ENCODE peak calls at places on chromosomes 5 and 9, in five cellular contexts. V, C, A, M and Q are unnamed samples.

GRCh38 chr5:179806250-179807045 is at the start of gene MGAT4B:
- DNase-seq in V (peak), C (peak), A (peak), M (peak), Q (peak)

GRCh38 chr5:139076117-139076516 is 122.1 kb downstream of the SIL1 start:
- DNase-seq in V (no peak), C (no peak), A (no peak), M (no peak), Q (no peak)

GRCh38 chr5:157855404-157855994 is 3.4 kb downstream of the CLINT1 start:
- DNase-seq in V (no peak), C (no peak), A (peak), M (peak), Q (no peak)

GRCh38 chr5:34762321-34762871 is 76.6 kb upstream of the TTC23L start:
- DNase-seq in V (no peak), C (no peak), A (peak), M (no peak), Q (no peak)

GRCh38 chr5:135705941-135706340 is 127.2 kb upstream of the CXCL14 start:
- DNase-seq in V (no peak), C (no peak), A (no peak), M (no peak), Q (no peak)

GRCh38 chr9:92947268-92948031 is at the start of gene FGD3:
- DNase-seq in V (no peak), C (no peak), A (no peak), M (peak), Q (peak)

GRCh38 chr9:69222953-69223352 is 48.9 kb downstream of the TJP2 start:
- DNase-seq in V (no peak), C (no peak), A (no peak), M (no peak), Q (no peak)

GRCh38 chr9:79362100-79363081 is 209.4 kb upstream of the TLE4 start:
- DNase-seq in V (no peak), C (no peak), A (no peak), M (no peak), Q (no peak)

GRCh38 chr9:71886015-71886414 is 25.0 kb downstream of the ABHD17B start:
- DNase-seq in V (no peak), C (no peak), A (no peak), M (no peak), Q (no peak)

GRCh38 chr5:139951296-139951924 is 91.7 kb downstream of the NRG2 start:
- DNase-seq in V (no peak), C (peak), A (no peak), M (no peak), Q (no peak)

GRCh38 chr5:67315082-67315801 is 118.6 kb upstream of the CD180 start:
- DNase-seq in V (no peak), C (no peak), A (no peak), M (no peak), Q (no peak)

GRCh38 chr9:120610975-120611689 is 31.2 kb upstream of the CDK5RAP2 start:
- DNase-seq in V (no peak), C (no peak), A (no peak), M (no peak), Q (no peak)

GRCh38 chr9:120609636-120610035 is 29.7 kb upstream of the CDK5RAP2 start:
- DNase-seq in V (no peak), C (no peak), A (no peak), M (no peak), Q (no peak)

GRCh38 chr9:120608421-120608820 is 28.5 kb upstream of the CDK5RAP2 start:
- DNase-seq in V (no peak), C (no peak), A (no peak), M (no peak), Q (no peak)

GRCh38 chr9:120611690-120612068 is 31.7 kb upstream of the CDK5RAP2 start:
- DNase-seq in V (no peak), C (no peak), A (no peak), M (no peak), Q (no peak)

GRCh38 chr9:120612218-120612617 is 32.3 kb upstream of the CDK5RAP2 start:
- DNase-seq in V (no peak), C (no peak), A (no peak), M (no peak), Q (no peak)
- TF ChIP-seq CTCF in V (no peak), C (no peak), A (no peak), M (no peak), Q (peak)

GRCh38 chr5:13278148-13278547 is 666.3 kb downstream of the DNAH5 start:
- DNase-seq in V (no peak), C (no peak), A (no peak), M (no peak), Q (no peak)
- TF ChIP-seq CTCF in V (no peak), C (peak), A (no peak), M (peak), Q (no peak)

DNA sequence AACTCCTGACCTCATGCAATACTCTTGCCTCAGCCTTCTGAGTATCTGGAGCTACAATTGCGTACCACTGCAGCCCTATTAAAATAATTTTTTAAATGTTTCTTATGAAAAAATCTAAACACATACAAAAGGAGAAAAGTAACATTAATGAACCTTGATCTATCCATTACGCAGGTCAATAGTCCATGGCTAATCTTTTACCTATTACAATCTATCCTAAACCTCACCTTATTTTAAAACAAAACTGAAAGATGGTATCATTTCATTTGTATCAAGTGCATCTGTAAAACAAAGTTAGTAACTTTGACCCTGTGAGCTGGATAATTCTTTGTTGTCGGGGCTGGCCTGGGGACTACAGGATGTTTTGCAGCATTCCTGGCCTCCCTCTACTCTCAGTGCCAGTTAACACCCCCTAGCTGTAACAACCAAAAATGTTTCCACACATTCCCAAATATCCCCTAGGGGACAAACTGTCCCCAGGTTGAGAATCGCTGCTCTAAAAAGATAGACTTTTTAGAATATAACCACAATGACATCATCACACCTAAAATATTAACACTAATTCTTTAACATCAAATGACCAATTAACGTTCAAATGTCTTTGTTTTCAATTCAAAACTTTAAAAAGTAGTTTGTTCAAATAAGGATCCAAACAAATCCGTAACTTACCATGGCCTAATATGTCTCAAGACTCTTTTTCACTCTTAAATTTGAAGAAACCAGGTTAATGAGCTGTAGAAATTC is 54.8 kb downstream of the RNF38 start:
- DNase-seq in V (no peak), C (no peak), A (no peak), M (no peak), Q (no peak)
- TF ChIP-seq CTCF in V (no peak), C (no peak), A (peak), M (no peak), Q (no peak)

DNA sequence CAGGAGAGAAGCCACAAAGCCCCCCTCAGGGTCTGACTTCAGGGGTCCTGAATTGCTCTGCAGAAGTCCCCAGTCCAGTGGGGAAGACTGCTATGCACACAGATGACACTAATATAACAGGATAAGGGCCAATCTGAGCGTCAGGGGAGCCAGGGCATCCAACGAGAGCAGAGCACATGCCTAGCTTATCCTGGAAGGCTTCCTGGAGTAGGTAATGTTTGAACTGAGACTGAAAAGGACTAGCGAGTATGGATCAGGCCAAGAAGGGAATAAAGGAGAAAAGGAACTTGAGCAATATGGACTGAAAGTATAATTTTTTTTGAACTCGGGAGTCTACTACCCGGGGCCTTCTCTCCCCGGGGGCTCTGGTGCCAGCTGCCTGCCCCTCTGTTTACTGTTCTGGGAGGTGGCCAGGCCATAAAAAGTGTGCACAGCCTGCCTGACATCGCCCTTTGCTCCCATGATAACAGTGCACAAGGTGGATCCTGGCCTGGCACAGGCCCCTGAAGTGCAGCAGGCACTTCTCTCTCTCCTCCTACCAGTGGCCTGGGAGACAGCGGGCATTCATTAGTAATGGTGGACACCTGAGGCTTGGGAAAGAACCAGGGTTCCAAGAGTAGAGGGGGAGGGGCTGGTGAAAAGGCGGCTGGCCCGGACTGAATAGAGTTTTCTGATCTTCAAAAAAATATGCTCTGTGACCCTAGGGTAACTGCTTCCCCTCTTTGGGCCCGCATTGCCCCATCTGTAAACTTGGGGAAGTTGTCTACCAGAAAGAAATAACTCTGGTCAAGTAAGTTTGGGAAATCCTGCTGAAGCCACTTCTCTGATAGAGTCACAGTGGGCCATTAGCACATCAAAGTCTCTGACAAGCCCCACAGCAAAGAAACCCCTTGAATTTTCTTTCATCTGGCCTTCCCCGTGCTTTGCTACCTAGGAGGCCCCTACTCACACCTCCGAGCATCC is 4.6 kb upstream of the SLC6A7 start:
- DNase-seq in V (no peak), C (no peak), A (no peak), M (no peak), Q (no peak)
- TF ChIP-seq CTCF in V (no peak), C (no peak), A (no peak), M (no peak), Q (no peak)

GRCh38 chr9:35664531-35665470 is at the start of gene ARHGEF39:
- DNase-seq in V (peak), C (peak), A (peak), M (peak), Q (peak)

GRCh38 chr9:35666547-35666946 is 1.6 kb upstream of the ARHGEF39 start:
- DNase-seq in V (no peak), C (no peak), A (no peak), M (no peak), Q (no peak)

GRCh38 chr9:35666045-35666444 is 1.1 kb upstream of the ARHGEF39 start:
- DNase-seq in V (no peak), C (no peak), A (no peak), M (no peak), Q (no peak)

GRCh38 chr9:35667939-35668338 is 2.9 kb upstream of the ARHGEF39 start:
- DNase-seq in V (no peak), C (no peak), A (no peak), M (no peak), Q (no peak)

DNA sequence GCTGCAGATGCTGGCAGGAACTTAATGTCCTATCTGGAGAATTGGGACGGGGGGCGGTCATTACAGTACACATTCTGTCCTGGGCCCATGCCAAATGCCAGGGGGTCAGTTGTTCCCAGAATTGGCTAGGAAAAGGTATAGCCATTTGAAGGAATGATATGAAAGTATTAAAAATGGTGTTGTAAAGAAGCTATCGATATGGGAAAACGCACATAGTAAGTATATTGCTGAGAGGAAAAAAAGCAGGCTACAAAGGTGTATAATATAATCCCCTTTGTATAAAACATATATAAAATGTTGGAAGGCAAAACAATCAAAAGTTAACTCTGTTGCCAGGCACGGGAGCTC is 450 bp upstream of the ARHGEF39 start:
- DNase-seq in V (no peak), C (no peak), A (no peak), M (no peak), Q (no peak)
- TF ChIP-seq CTCF in V (no peak), C (no peak), A (no peak), M (no peak), Q (no peak)

DNA sequence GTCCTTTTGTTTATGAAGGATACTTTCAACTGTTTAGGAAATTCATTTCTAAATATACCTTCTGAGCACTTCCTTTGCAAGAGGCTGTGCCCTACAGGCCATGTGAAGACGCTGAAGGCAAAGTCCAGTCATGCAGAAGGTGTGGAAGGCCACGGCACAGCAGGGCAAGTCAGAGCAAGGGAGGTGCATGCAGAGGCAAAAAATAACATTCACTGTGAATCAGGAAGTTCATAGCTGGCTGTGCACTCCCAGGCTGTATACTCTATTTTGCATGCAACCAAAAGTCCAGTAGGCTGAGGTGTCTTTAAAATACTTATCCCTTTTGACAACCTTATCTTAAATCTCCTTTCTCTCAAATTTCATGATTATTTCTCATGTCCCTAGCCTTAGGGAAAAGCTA is 50.3 kb downstream of the GNAQ start:
- DNase-seq in V (no peak), C (no peak), A (no peak), M (no peak), Q (no peak)
- TF ChIP-seq CTCF in V (no peak), C (no peak), A (no peak), M (no peak), Q (no peak)

GRCh38 chr9:137302176-137303030 is at the start of gene NRARP:
- DNase-seq in V (peak), C (peak), A (peak), M (peak), Q (peak)
- TF ChIP-seq CTCF in V (peak), C (peak), A (peak), M (peak), Q (no peak)

GRCh38 chr9:136525841-136526499 is 19.9 kb downstream of the NOTCH1 start:
- DNase-seq in V (no peak), C (no peak), A (no peak), M (peak), Q (no peak)
- TF ChIP-seq CTCF in V (no peak), C (no peak), A (no peak), M (no peak), Q (no peak)

DNA sequence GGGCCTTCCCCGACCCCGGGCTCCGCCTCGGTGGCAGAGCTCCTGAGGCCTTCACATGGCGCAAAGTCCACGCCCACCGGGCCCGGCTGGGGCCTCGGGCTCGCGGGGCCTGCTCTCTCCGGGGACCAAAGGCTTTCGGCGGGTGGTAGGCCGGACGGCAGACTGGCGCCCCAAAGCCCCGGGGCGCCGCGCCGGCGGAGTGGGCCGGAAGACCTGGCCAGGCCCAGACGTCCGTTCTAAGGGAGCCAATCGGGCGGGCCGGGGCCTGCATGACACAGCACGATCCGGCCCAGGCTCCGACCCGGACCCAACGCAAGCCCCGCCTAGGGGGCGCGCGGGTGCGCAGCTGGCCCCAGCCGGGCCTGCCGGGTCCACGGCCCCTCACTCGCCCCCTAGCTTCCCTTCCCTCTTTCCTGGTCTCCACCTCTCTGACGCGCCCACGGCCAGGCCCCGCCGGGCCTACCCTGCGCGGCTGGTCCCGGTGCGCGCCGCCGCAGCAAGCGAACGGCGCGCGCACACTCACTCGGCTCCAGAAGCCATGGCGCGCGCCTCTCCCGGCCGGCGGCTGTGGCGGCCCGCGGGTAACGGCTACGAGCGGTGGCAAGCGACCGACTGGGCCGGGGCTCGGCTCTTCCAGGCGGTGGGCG is 488 bp downstream of the VCP start:
- DNase-seq in V (peak), C (peak), A (peak), M (peak), Q (peak)
- TF ChIP-seq CTCF in V (peak), C (peak), A (peak), M (no peak), Q (peak)